ENCODE peak calls at places on chromosome 1, in four cellular contexts. E, O, T and X are unnamed samples. For H3K27me3, the result is how much of the 10 kb centered on the place peaks cover.

GRCh38 chr1:12709696-12710095 is 6.2 kb upstream of the AADACL3 start:
- DNase-seq in E (no peak), O (no peak), T (no peak), X (no peak)

GRCh38 chr1:225537554-225538251 is 109.9 kb upstream of the LBR start:
- DNase-seq in E (no peak), O (no peak), T (no peak), X (no peak)

GRCh38 chr1:202244841-202245261 is 51.3 kb downstream of the LGR6 start:
- DNase-seq in E (no peak), O (no peak), T (no peak), X (no peak)

GRCh38 chr1:61157420-61157987 is 75.1 kb downstream of the NFIA start:
- DNase-seq in E (no peak), O (no peak), T (no peak), X (no peak)

GRCh38 chr1:204089044-204089751 is 16.3 kb downstream of the SOX13 start:
- DNase-seq in E (peak), O (peak), T (peak), X (no peak)

GRCh38 chr1:150406483-150406882 is 42.5 kb downstream of the RPRD2 start:
- DNase-seq in E (no peak), O (no peak), T (no peak), X (no peak)

GRCh38 chr1:177770096-177770495 is 199.8 kb downstream of the SEC16B start:
- DNase-seq in E (no peak), O (no peak), T (no peak), X (no peak)

GRCh38 chr1:91804546-91805023 is 81.4 kb downstream of the TGFBR3 start:
- DNase-seq in E (no peak), O (no peak), T (no peak), X (no peak)

GRCh38 chr1:36306210-36306901 is at the start of gene SH3D21:
- DNase-seq in E (peak), O (no peak), T (peak), X (peak)

GRCh38 chr1:161506336-161507223 is 1.3 kb downstream of the FCGR2A start:
- DNase-seq in E (no peak), O (no peak), T (no peak), X (no peak)

GRCh38 chr1:36366091-36366661 is 19.5 kb downstream of the STK40 start:
- DNase-seq in E (no peak), O (no peak), T (no peak), X (no peak)

GRCh38 chr1:89608627-89609338 is 24.1 kb upstream of the LRRC8C start:
- DNase-seq in E (peak), O (no peak), T (no peak), X (no peak)

GRCh38 chr1:109620396-109620817 is 770 bp downstream of the AMPD2 start:
- DNase-seq in E (peak), O (no peak), T (no peak), X (no peak)

GRCh38 chr1:207919523-207920210 is 8.7 kb upstream of the CD34 start:
- DNase-seq in E (no peak), O (no peak), T (no peak), X (no peak)

GRCh38 chr1:41735139-41735538 is 183.6 kb downstream of the HIVEP3 start:
- DNase-seq in E (no peak), O (no peak), T (no peak), X (no peak)

GRCh38 chr1:21362096-21362495 is 71.8 kb upstream of the ECE1 start:
- DNase-seq in E (no peak), O (no peak), T (no peak), X (no peak)

GRCh38 chr1:53583021-53583902 is 124.1 kb downstream of the DMRTB1 start:
- DNase-seq in E (no peak), O (no peak), T (no peak), X (no peak)

GRCh38 chr1:2174348-2175054 is 20.1 kb downstream of the FAAP20 start:
- DNase-seq in E (peak), O (peak), T (peak), X (peak)

GRCh38 chr1:15328785-15329480 is 80.8 kb upstream of the EFHD2 start:
- DNase-seq in E (no peak), O (peak), T (no peak), X (peak)

GRCh38 chr1:35557118-35557610 is at the start of gene KIAA0319L:
- DNase-seq in E (peak), O (no peak), T (peak), X (peak)

GRCh38 chr1:156893048-156893953 is at the start of gene PEAR1:
- DNase-seq in E (no peak), O (peak), T (peak), X (no peak)

GRCh38 chr1:10506677-10507047 is 31.9 kb downstream of the PEX14 start:
- DNase-seq in E (no peak), O (no peak), T (no peak), X (no peak)

GRCh38 chr1:30324251-30325084 is 398.9 kb downstream of the MATN1 start:
- DNase-seq in E (no peak), O (no peak), T (peak), X (peak)

GRCh38 chr1:20446796-20447195 is 39.2 kb downstream of the CAMK2N1 start:
- DNase-seq in E (no peak), O (no peak), T (no peak), X (no peak)

GRCh38 chr1:46516140-46516539 is 26.5 kb downstream of the DMBX1 start:
- DNase-seq in E (no peak), O (no peak), T (no peak), X (no peak)

GRCh38 chr1:234412830-234413229 is 39.6 kb downstream of the COA6 start:
- DNase-seq in E (no peak), O (no peak), T (no peak), X (no peak)

GRCh38 chr1:6600410-6601048 is 2.1 kb downstream of the KLHL21 start:
- DNase-seq in E (no peak), O (no peak), T (peak), X (no peak)

GRCh38 chr1:25619101-25619890 is 2.7 kb downstream of the MAN1C1 start:
- DNase-seq in E (no peak), O (no peak), T (peak), X (no peak)

GRCh38 chr1:157495285-157495684 is 57.0 kb downstream of the FCRL5 start:
- DNase-seq in E (no peak), O (no peak), T (no peak), X (no peak)

GRCh38 chr1:54934869-54935268 is 45.6 kb upstream of the TMEM61 start:
- DNase-seq in E (no peak), O (no peak), T (no peak), X (no peak)

GRCh38 chr1:69535490-69535889 is 32.2 kb upstream of the LRRC7 start:
- DNase-seq in E (no peak), O (no peak), T (no peak), X (no peak)

GRCh38 chr1:27528701-27529637 is 39.0 kb upstream of the WASF2 start:
- DNase-seq in E (peak), O (peak), T (no peak), X (no peak)

GRCh38 chr1:232562855-232563510 is 67.0 kb downstream of the SIPA1L2 start:
- DNase-seq in E (no peak), O (no peak), T (no peak), X (no peak)
- TF ChIP-seq EP300 in E (no peak), O (no peak), T (no peak), X (no peak)

GRCh38 chr1:116665001-116665400 is 2.5 kb downstream of the IGSF3 start:
- DNase-seq in E (no peak), O (no peak), T (no peak), X (no peak)
- H3K27me3 ChIP-seq in E (under half), O (under half), T (under half), X (under half)

GRCh38 chr1:223621312-223621734 is 44.2 kb downstream of the CAPN8 start:
- DNase-seq in E (no peak), O (no peak), T (no peak), X (no peak)

GRCh38 chr1:223618680-223619079 is 46.8 kb downstream of the CAPN8 start:
- DNase-seq in E (no peak), O (no peak), T (no peak), X (no peak)

GRCh38 chr1:223617671-223618070 is 47.8 kb downstream of the CAPN8 start:
- DNase-seq in E (no peak), O (no peak), T (no peak), X (no peak)

GRCh38 chr1:223620297-223620900 is 45.1 kb downstream of the CAPN8 start:
- DNase-seq in E (no peak), O (no peak), T (no peak), X (no peak)

GRCh38 chr1:223622132-223622842 is 43.2 kb downstream of the CAPN8 start:
- DNase-seq in E (no peak), O (no peak), T (no peak), X (no peak)
- TF ChIP-seq EP300 in E (no peak), O (no peak), T (no peak), X (no peak)

DNA sequence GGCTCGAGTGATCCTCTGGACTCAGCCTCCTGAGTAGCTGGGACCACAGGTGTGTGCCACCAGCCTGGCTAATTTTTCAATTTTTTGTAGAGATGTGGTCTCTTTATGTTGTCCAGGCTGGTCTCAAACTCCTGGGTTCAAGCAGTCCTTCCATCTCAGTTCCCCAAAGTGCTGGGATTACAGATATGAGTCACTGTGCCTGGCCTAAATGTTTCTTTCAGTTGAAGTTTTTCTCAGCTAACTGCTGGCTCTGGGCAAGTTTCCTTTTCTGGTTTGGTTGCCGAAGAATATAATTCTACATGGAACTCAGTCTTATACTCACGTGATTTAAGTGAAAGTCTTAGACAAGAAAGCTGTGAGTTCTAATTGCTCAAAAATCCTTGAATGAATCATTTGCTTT is 57.0 kb downstream of the SASS6 start:
- DNase-seq in E (no peak), O (no peak), T (no peak), X (no peak)
- H3K27me3 ChIP-seq in E (under half), O (under half), T (under half), X (under half)